ENCODE peak calls at places on chromosomes 7 and 10, in ten cellular contexts. G is brain microvascular endothelial cell, C is psoas muscle, W is heart right ventricle, P is hepatocyte, Q is PC-9, T is GM12865, Y is neural progenitor cell, J is stomach, O is cardiac muscle cell. U is an unnamed sample.

GRCh38 chr10:79246209-79246581 is 101.1 kb upstream of the PPIF start:
- DNase-seq in G (no peak), C (peak; percentile 89), W (peak; percentile 66), P (no peak), Q (no peak), T (peak; percentile 46), Y (no peak), J (peak; percentile 78), O (no peak), U (peak; percentile 15)

GRCh38 chr10:129938460-129938859 is 25.6 kb downstream of the EBF3 start:
- DNase-seq in G (no peak), C (peak; percentile 42), W (no peak), P (no peak), Q (no peak), T (no peak), Y (no peak), J (no peak), O (no peak), U (no peak)

GRCh38 chr10:5776150-5776880 is 36.9 kb downstream of the GDI2 start:
- DNase-seq in G (no peak), C (no peak), W (no peak), P (no peak), Q (no peak), T (no peak), Y (peak; percentile 57), J (no peak), O (peak; percentile 30), U (no peak)

GRCh38 chr7:149280661-149281507 is 18.9 kb downstream of the ZNF783 start:
- DNase-seq in G (no peak), C (no peak), W (no peak), P (no peak), Q (no peak), T (no peak), Y (no peak), J (no peak), O (no peak), U (no peak)

GRCh38 chr10:22251751-22252285 is 34.0 kb upstream of the EBLN1 start:
- DNase-seq in G (no peak), C (peak; percentile 79), W (peak; percentile 79), P (peak; percentile 25), Q (peak; percentile 38), T (peak; percentile 75), Y (peak; percentile 66), J (peak; percentile 49), O (peak; percentile 71), U (no peak)

GRCh38 chr10:98225000-98225399 is 43.0 kb downstream of the LOXL4 start:
- DNase-seq in G (peak; percentile 12), C (no peak), W (no peak), P (no peak), Q (no peak), T (no peak), Y (no peak), J (no peak), O (peak; percentile 6), U (no peak)

GRCh38 chr10:106863549-106863948 is 301.0 kb downstream of the SORCS1 start:
- DNase-seq in G (no peak), C (no peak), W (no peak), P (no peak), Q (no peak), T (peak; percentile 40), Y (peak; percentile 28), J (no peak), O (no peak), U (no peak)

GRCh38 chr10:53893061-53893460 is 908.0 kb downstream of the PCDH15 start:
- DNase-seq in G (no peak), C (no peak), W (no peak), P (no peak), Q (no peak), T (no peak), Y (no peak), J (no peak), O (no peak), U (no peak)

GRCh38 chr7:30652951-30653641 is 29.2 kb downstream of the CRHR2 start:
- DNase-seq in G (no peak), C (no peak), W (no peak), P (no peak), Q (no peak), T (no peak), Y (no peak), J (no peak), O (no peak), U (no peak)

GRCh38 chr7:50663396-50664102 is 98.3 kb upstream of the DDC start:
- DNase-seq in G (no peak), C (no peak), W (no peak), P (no peak), Q (no peak), T (no peak), Y (no peak), J (no peak), O (no peak), U (no peak)

DNA sequence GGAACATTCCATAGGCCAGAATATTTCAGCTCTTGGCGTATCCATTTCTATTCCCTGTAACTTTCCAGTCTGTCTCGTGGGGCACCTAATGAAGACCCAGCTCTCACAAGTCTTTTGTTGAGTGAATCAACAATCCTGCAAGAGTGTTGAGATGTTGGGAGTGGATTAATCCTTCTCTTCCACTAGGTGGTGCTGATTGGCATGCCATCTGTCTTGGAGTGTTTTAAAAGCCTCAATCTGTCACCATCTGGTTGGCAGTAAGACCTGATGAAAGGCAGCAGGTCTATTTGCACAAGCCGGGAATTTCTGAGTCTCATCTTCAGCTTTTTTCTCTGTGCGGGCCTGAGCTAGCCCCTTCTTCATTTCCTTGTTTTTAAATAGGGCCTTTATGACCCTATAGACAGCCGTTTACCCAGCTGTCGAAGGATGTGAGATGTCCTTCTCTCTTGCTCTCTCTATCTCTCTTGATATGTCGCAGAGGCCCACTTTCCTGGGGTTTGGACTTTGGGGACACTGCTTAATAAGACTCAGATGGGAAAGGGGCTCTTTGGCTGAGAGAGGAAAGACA is 180.5 kb downstream of the ZNF365 start:
- DNase-seq in G (peak; percentile 41), C (no peak), W (no peak), P (peak; percentile 56), Q (no peak), T (peak; percentile 66), Y (peak; percentile 63), J (no peak), O (peak; percentile 71), U (peak; percentile 48)
- TF ChIP-seq CTCF in G (peak; percentile 78), C (peak; percentile 45), W (peak; percentile 61), P (peak; percentile 49), Q (peak; percentile 62), T (peak; percentile 62), Y (peak; percentile 64), J (peak; percentile 9), O (peak; percentile 66), U (peak; percentile 92)

DNA sequence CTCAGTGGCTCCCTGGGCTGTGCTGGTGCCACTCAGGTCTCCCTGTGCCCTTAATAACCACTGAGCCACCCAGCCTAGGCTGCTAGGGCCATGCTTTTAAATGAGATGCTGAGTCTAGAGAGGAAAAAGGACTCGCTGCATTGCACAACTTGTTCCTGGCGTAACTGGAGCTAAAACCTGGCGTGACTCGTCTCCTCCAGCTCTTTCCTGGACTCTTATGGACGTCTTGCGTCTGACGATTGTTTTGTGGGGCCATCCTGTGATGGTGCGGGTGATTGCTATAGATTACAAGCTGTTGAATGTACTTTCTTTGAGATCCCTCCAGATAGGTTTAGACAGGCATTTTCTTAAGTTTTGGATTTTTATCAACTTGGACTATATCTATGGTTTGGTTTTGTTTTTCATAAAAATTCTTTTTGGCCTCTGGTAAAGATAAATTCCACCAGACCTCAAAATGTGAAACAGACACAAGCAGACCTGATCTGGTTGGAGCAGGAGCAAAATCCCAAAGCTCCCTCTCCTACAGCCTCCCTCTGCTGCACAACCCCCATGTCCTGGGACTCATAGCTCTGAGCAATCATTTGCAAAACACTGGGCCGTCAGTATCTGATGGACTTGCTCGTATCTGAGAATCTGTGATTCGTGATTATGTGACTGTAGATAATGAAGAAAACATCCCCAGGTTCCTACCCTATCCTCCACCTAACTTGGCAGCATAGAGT is 230.3 kb downstream of the ARHGAP12 start:
- DNase-seq in G (peak; percentile 85), C (peak; percentile 83), W (peak; percentile 73), P (peak; percentile 50), Q (no peak), T (no peak), Y (no peak), J (no peak), O (peak; percentile 94), U (no peak)
- H3K4me3 ChIP-seq in G (peak overlapping the region; percentile 26), C (peak overlapping the region; percentile 44), W (peak overlapping the region; percentile 35), P (no peak overlapping the region), Q (no peak overlapping the region), T (no peak overlapping the region), Y (no peak overlapping the region), J (no peak overlapping the region), O (no peak overlapping the region), U (no peak overlapping the region)

GRCh38 chr10:88471909-88472308 is 111.2 kb downstream of the RNLS start:
- DNase-seq in G (no peak), C (no peak), W (no peak), P (no peak), Q (no peak), T (no peak), Y (peak; percentile 4), J (no peak), O (peak; percentile 27), U (no peak)

GRCh38 chr10:88467835-88468485 is 115.2 kb downstream of the RNLS start:
- DNase-seq in G (no peak), C (no peak), W (no peak), P (no peak), Q (no peak), T (no peak), Y (no peak), J (no peak), O (peak; percentile 39), U (no peak)

GRCh38 chr10:88474884-88475844 is 108.0 kb downstream of the RNLS start:
- DNase-seq in G (no peak), C (peak; percentile 60), W (no peak), P (no peak), Q (no peak), T (no peak), Y (no peak), J (no peak), O (peak; percentile 35), U (no peak)

GRCh38 chr10:88473989-88474883 is 108.9 kb downstream of the RNLS start:
- DNase-seq in G (no peak), C (peak; percentile 62), W (no peak), P (no peak), Q (peak; percentile 34), T (no peak), Y (no peak), J (peak; percentile 86), O (no peak), U (peak; percentile 82)

GRCh38 chr10:88472540-88472939 is 110.6 kb downstream of the RNLS start:
- DNase-seq in G (no peak), C (no peak), W (no peak), P (no peak), Q (no peak), T (peak; percentile 20), Y (no peak), J (no peak), O (peak; percentile 58), U (peak; percentile 47)
- TF ChIP-seq CTCF in G (peak; percentile 35), C (no peak), W (no peak), P (no peak), Q (no peak), T (peak; percentile 3), Y (no peak), J (no peak), O (no peak), U (peak; percentile 46)

DNA sequence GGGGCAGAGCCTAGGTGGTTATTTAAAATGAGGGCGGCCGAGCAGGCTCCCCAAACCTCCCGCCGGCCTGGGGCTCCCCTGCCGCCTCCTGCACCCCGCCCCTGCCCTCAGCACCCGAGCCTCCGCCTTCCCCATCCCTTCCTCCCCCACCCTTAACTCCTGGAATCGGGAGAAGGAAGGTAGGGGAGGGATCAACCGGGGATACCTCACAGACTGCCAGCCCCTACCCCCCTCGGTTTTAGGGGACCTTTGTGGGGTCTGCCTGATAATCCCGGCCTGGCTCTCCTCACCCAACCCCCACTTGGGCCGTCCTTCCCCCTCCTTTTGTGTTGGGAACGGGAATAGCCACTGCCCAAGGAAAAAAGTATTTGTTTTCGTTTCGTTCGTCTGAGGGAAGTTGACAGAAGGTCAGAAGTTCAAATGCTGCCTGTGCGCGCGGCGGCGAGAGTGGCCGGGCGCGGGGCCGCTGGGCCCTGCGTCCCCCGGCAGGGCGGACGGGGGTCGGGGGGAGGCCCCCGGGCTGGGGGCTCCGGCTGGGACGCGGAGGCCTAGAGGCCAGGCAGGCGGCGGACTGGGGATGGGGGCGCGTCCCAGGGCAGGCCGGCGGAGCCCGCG is 2.8 kb downstream of the SHH start:
- DNase-seq in G (no peak), C (no peak), W (no peak), P (no peak), Q (no peak), T (no peak), Y (peak; percentile 43), J (peak; percentile 55), O (no peak), U (no peak)
- H3K4me3 ChIP-seq in G (peak overlapping the region; percentile 26), C (peak overlapping the region; percentile 32), W (peak overlapping the region; percentile 41), P (peak overlapping the region; percentile 72), Q (no peak overlapping the region), T (no peak overlapping the region), Y (peak overlapping the region; percentile 37), J (peak overlapping the region; percentile 46), O (peak overlapping the region; percentile 10), U (no peak overlapping the region)

U was measured in LNCaP clone FGC.